ENCODE peak calls at places on chromosomes 16 and 17, in ten cellular contexts. D is PC-3; E is AG04449; I is esophagus squamous epithelium; L is right lobe of liver; O is astrocyte of the spinal cord; Z is fibroblast of lung; R is CD8-positive, alpha-beta T cell; K is lower leg skin; T is bronchial epithelial cell. A is an unnamed sample.

GRCh38 chr17:41814195-41814594 is 1.4 kb downstream of the FKBP10 start:
- DNase-seq in Z (peak; percentile 52), E (no peak), I (no peak), T (no peak), O (no peak), D (no peak), R (no peak), L (no peak), K (no peak), A (no peak)

GRCh38 chr17:81453049-81453448 is 57.8 kb downstream of the BAHCC1 start:
- DNase-seq in L (no peak), I (no peak), K (no peak), T (no peak), R (no peak), Z (no peak), D (no peak), O (no peak), E (no peak), A (no peak)

GRCh38 chr17:1796800-1797199 is 32.9 kb downstream of the SMYD4 start:
- DNase-seq in Z (peak; percentile 29), T (no peak), O (no peak), L (no peak), K (no peak), D (no peak), E (no peak), I (no peak), R (no peak), A (no peak)

GRCh38 chr16:52976539-52977167 is 76.0 kb downstream of the CHD9NB start:
- DNase-seq in L (no peak), K (no peak), T (peak; percentile 63), R (no peak), I (no peak), Z (peak; percentile 18), E (no peak), O (peak; percentile 1), D (peak; percentile 38), A (no peak)

GRCh38 chr17:6643460-6644125 is 2.7 kb downstream of the TXNDC17 start:
- DNase-seq in K (no peak), E (no peak), D (peak; percentile 72), L (no peak), I (no peak), R (no peak), Z (no peak), T (peak; percentile 83), O (peak; percentile 65), A (no peak)

GRCh38 chr17:72764632-72765041 is 327.9 kb downstream of the SLC39A11 start:
- DNase-seq in R (no peak), I (no peak), O (peak; percentile 38), L (no peak), Z (peak; percentile 16), K (no peak), D (peak; percentile 83), E (peak; percentile 4), T (peak; percentile 29), A (no peak)

GRCh38 chr17:29593546-29594440 is 861 bp downstream of the ANKRD13B start:
- DNase-seq in O (peak; percentile 22), K (peak; percentile 18), T (no peak), L (peak; percentile 50), R (no peak), E (no peak), I (no peak), Z (peak; percentile 23), D (peak; percentile 6), A (no peak)

GRCh38 chr17:48162946-48163506 is 55.5 kb downstream of the SNX11 start:
- DNase-seq in R (no peak), E (no peak), L (peak; percentile 69), Z (no peak), K (no peak), T (no peak), D (peak; percentile 26), O (peak; percentile 47), I (no peak), A (no peak)

GRCh38 chr17:38550661-38551060 is 55.1 kb downstream of the SRCIN1 start:
- DNase-seq in L (no peak), E (no peak), Z (peak; percentile 33), D (peak; percentile 70), O (peak; percentile 14), T (peak; percentile 90), K (peak; percentile 35), R (no peak), I (no peak), A (no peak)

GRCh38 chr16:27317320-27317719 is 3.5 kb downstream of the IL4R start:
- DNase-seq in T (peak; percentile 93), O (no peak), K (peak; percentile 42), I (no peak), D (no peak), L (peak; percentile 40), E (no peak), R (no peak), Z (no peak), A (no peak)

GRCh38 chr16:24537474-24538337 is 1.7 kb upstream of the RBBP6 start:
- DNase-seq in R (no peak), E (no peak), O (no peak), T (no peak), K (no peak), L (no peak), Z (no peak), D (no peak), I (no peak), A (no peak)

GRCh38 chr17:68054296-68054900 is 18.9 kb downstream of the KPNA2 start:
- DNase-seq in K (no peak), Z (peak; percentile 65), O (peak; percentile 70), I (no peak), T (peak; percentile 29), L (no peak), R (no peak), D (no peak), E (no peak), A (no peak)

GRCh38 chr17:39195568-39196160 is 1.8 kb downstream of the CACNB1 start:
- DNase-seq in K (no peak), T (peak; percentile 46), E (no peak), D (peak; percentile 20), L (no peak), Z (no peak), R (no peak), O (no peak), I (no peak), A (no peak)

GRCh38 chr17:50050431-50051032 is 5.4 kb upstream of the ITGA3 start:
- DNase-seq in Z (no peak), I (no peak), E (no peak), L (no peak), T (no peak), R (no peak), K (no peak), O (peak; percentile 29), D (no peak), A (no peak)
- TF ChIP-seq CTCF in Z (no peak), I (no peak), E (no peak), L (no peak), T (peak; percentile 9), R (no peak), K (no peak), O (no peak), D (peak; percentile 59), A (no peak)

GRCh38 chr17:79953335-79953734 is 82.3 kb downstream of the TBC1D16 start:
- DNase-seq in O (no peak), L (peak; percentile 8), T (no peak), K (no peak), Z (no peak), I (no peak), D (no peak), E (no peak), R (no peak), A (no peak)

GRCh38 chr17:79956853-79957252 is 78.8 kb downstream of the TBC1D16 start:
- DNase-seq in O (no peak), E (no peak), T (no peak), I (no peak), K (no peak), L (peak; percentile 29), D (no peak), R (no peak), Z (no peak), A (no peak)

GRCh38 chr17:79955167-79955549 is 80.5 kb downstream of the TBC1D16 start:
- DNase-seq in Z (no peak), R (no peak), L (peak; percentile 29), D (no peak), I (no peak), T (no peak), E (no peak), O (no peak), K (no peak), A (no peak)

GRCh38 chr17:79954281-79955166 is 81.1 kb downstream of the TBC1D16 start:
- DNase-seq in L (peak; percentile 36), R (no peak), I (no peak), O (no peak), K (no peak), D (no peak), T (no peak), E (no peak), Z (no peak), A (no peak)

GRCh38 chr17:79955961-79956735 is 79.5 kb downstream of the TBC1D16 start:
- DNase-seq in T (no peak), L (peak; percentile 23), D (no peak), K (no peak), I (no peak), O (no peak), Z (no peak), R (no peak), E (no peak), A (no peak)
- TF ChIP-seq CTCF in T (no peak), L (no peak), D (no peak), K (no peak), I (no peak), O (no peak), Z (no peak), R (no peak), E (no peak), A (no peak)

GRCh38 chr17:44782349-44782850 is 23.6 kb downstream of the ADAM11 start:
- DNase-seq in Z (no peak), T (no peak), E (no peak), L (no peak), I (no peak), K (no peak), D (no peak), R (no peak), O (no peak), A (no peak)

GRCh38 chr17:44787271-44787940 is 28.6 kb downstream of the ADAM11 start:
- DNase-seq in L (no peak), Z (no peak), E (no peak), O (no peak), K (no peak), R (no peak), D (no peak), I (no peak), T (no peak), A (no peak)

GRCh38 chr17:44785921-44786320 is 27.1 kb downstream of the ADAM11 start:
- DNase-seq in Z (no peak), L (no peak), T (no peak), K (no peak), R (no peak), D (no peak), O (no peak), E (no peak), I (no peak), A (no peak)

GRCh38 chr17:44788139-44788538 is 29.4 kb downstream of the ADAM11 start:
- DNase-seq in E (no peak), L (no peak), Z (no peak), I (no peak), R (no peak), D (no peak), O (no peak), T (no peak), K (no peak), A (no peak)

GRCh38 chr17:44786551-44787081 is 27.8 kb downstream of the ADAM11 start:
- DNase-seq in L (no peak), O (no peak), T (no peak), R (no peak), K (no peak), E (no peak), I (no peak), D (no peak), Z (no peak), A (no peak)
- TF ChIP-seq CTCF in L (no peak), O (no peak), T (no peak), R (no peak), K (no peak), E (no peak), I (no peak), D (no peak), Z (no peak), A (no peak)

GRCh38 chr16:89366561-89367537 is 123.5 kb downstream of the ANKRD11 start:
- DNase-seq in E (no peak), K (no peak), O (no peak), Z (no peak), T (peak; percentile 87), D (no peak), I (no peak), L (no peak), R (no peak), A (no peak)
- TF ChIP-seq CTCF in E (no peak), K (no peak), O (no peak), Z (no peak), T (no peak), D (no peak), I (no peak), L (no peak), R (no peak), A (no peak)

A was measured in endothelial cell.